ENCODE peak calls at places on chromosomes 16 and 17, in ten cellular contexts. One of them, this sample, is unnamed.

GRCh38 chr16:1326380-1326779 is 7.1 kb upstream of the BAIAP3 start:
- DNase-seq in right atrium auricular region: no peak
- DNase-seq in tibial artery: no peak
- DNase-seq in kidney: no peak
- DNase-seq in CD8-positive, alpha-beta T cell: no peak
- DNase-seq in uterus: no peak
- DNase-seq in IMR-90: no peak
- DNase-seq in PC-9: no peak
- DNase-seq in MM.1S: no peak
- DNase-seq in mammary epithelial cell: no peak
- DNase-seq in this sample: no peak

GRCh38 chr16:30335598-30336474 is 19.3 kb downstream of the CD2BP2 start:
- DNase-seq in kidney: no peak
- DNase-seq in CD8-positive, alpha-beta T cell: peak; percentile 32
- DNase-seq in PC-9: no peak
- DNase-seq in right atrium auricular region: no peak
- DNase-seq in mammary epithelial cell: peak; percentile 58
- DNase-seq in tibial artery: no peak
- DNase-seq in uterus: no peak
- DNase-seq in MM.1S: peak; percentile 10
- DNase-seq in IMR-90: no peak
- DNase-seq in this sample: peak; percentile 39

GRCh38 chr16:57531253-57531575 is 5.2 kb downstream of the CCDC102A start:
- DNase-seq in CD8-positive, alpha-beta T cell: no peak
- DNase-seq in IMR-90: no peak
- DNase-seq in right atrium auricular region: no peak
- DNase-seq in PC-9: no peak
- DNase-seq in tibial artery: no peak
- DNase-seq in MM.1S: no peak
- DNase-seq in uterus: peak; percentile 11
- DNase-seq in kidney: no peak
- DNase-seq in mammary epithelial cell: no peak
- DNase-seq in this sample: no peak

GRCh38 chr17:36671144-36671543 is 69.8 kb downstream of the MRM1 start:
- DNase-seq in right atrium auricular region: no peak
- DNase-seq in kidney: no peak
- DNase-seq in PC-9: no peak
- DNase-seq in IMR-90: no peak
- DNase-seq in CD8-positive, alpha-beta T cell: no peak
- DNase-seq in uterus: no peak
- DNase-seq in tibial artery: no peak
- DNase-seq in MM.1S: no peak
- DNase-seq in mammary epithelial cell: no peak
- DNase-seq in this sample: no peak

GRCh38 chr17:50051606-50052005 is 4.3 kb upstream of the ITGA3 start:
- DNase-seq in mammary epithelial cell: no peak
- DNase-seq in PC-9: no peak
- DNase-seq in CD8-positive, alpha-beta T cell: no peak
- DNase-seq in IMR-90: no peak
- DNase-seq in kidney: peak; percentile 7
- DNase-seq in MM.1S: no peak
- DNase-seq in right atrium auricular region: no peak
- DNase-seq in tibial artery: no peak
- DNase-seq in uterus: no peak
- DNase-seq in this sample: no peak

GRCh38 chr17:80746262-80746935 is 201.8 kb downstream of the RPTOR start:
- DNase-seq in MM.1S: no peak
- DNase-seq in PC-9: no peak
- DNase-seq in mammary epithelial cell: no peak
- DNase-seq in uterus: no peak
- DNase-seq in CD8-positive, alpha-beta T cell: no peak
- DNase-seq in tibial artery: no peak
- DNase-seq in right atrium auricular region: no peak
- DNase-seq in IMR-90: no peak
- DNase-seq in kidney: no peak
- DNase-seq in this sample: no peak

GRCh38 chr17:58277107-58277506 is 3.6 kb downstream of the MPO start:
- DNase-seq in mammary epithelial cell: no peak
- DNase-seq in MM.1S: peak; percentile 12
- DNase-seq in kidney: no peak
- DNase-seq in tibial artery: no peak
- DNase-seq in CD8-positive, alpha-beta T cell: no peak
- DNase-seq in uterus: no peak
- DNase-seq in IMR-90: peak; percentile 8
- DNase-seq in PC-9: no peak
- DNase-seq in right atrium auricular region: peak; percentile 21
- DNase-seq in this sample: no peak

GRCh38 chr16:87636050-87636684 is 33.9 kb downstream of the JPH3 start:
- DNase-seq in CD8-positive, alpha-beta T cell: peak; percentile 83
- DNase-seq in MM.1S: peak; percentile 49
- DNase-seq in IMR-90: peak; percentile 64
- DNase-seq in kidney: peak; percentile 95
- DNase-seq in right atrium auricular region: peak; percentile 82
- DNase-seq in mammary epithelial cell: peak; percentile 69
- DNase-seq in uterus: peak; percentile 65
- DNase-seq in tibial artery: peak; percentile 86
- DNase-seq in PC-9: peak; percentile 84
- DNase-seq in this sample: peak; percentile 85

GRCh38 chr16:27333549-27333948 is 19.8 kb downstream of the IL4R start:
- DNase-seq in CD8-positive, alpha-beta T cell: no peak
- DNase-seq in IMR-90: no peak
- DNase-seq in right atrium auricular region: no peak
- DNase-seq in tibial artery: no peak
- DNase-seq in PC-9: no peak
- DNase-seq in mammary epithelial cell: no peak
- DNase-seq in kidney: no peak
- DNase-seq in uterus: no peak
- DNase-seq in MM.1S: no peak
- DNase-seq in this sample: no peak

GRCh38 chr16:27334192-27334764 is 20.5 kb downstream of the IL4R start:
- DNase-seq in CD8-positive, alpha-beta T cell: no peak
- DNase-seq in IMR-90: no peak
- DNase-seq in uterus: no peak
- DNase-seq in kidney: no peak
- DNase-seq in mammary epithelial cell: no peak
- DNase-seq in right atrium auricular region: no peak
- DNase-seq in PC-9: no peak
- DNase-seq in MM.1S: no peak
- DNase-seq in tibial artery: no peak
- DNase-seq in this sample: no peak

GRCh38 chr16:27333104-27333503 is 19.3 kb downstream of the IL4R start:
- DNase-seq in IMR-90: no peak
- DNase-seq in uterus: no peak
- DNase-seq in PC-9: no peak
- DNase-seq in tibial artery: no peak
- DNase-seq in right atrium auricular region: no peak
- DNase-seq in mammary epithelial cell: no peak
- DNase-seq in kidney: no peak
- DNase-seq in MM.1S: no peak
- DNase-seq in CD8-positive, alpha-beta T cell: no peak
- DNase-seq in this sample: no peak

GRCh38 chr16:27330542-27330941 is 16.8 kb downstream of the IL4R start:
- DNase-seq in IMR-90: peak; percentile 98
- DNase-seq in MM.1S: no peak
- DNase-seq in mammary epithelial cell: peak; percentile 41
- DNase-seq in CD8-positive, alpha-beta T cell: no peak
- DNase-seq in tibial artery: peak; percentile 96
- DNase-seq in PC-9: no peak
- DNase-seq in uterus: peak; percentile 86
- DNase-seq in right atrium auricular region: peak; percentile 94
- DNase-seq in kidney: peak; percentile 87
- DNase-seq in this sample: peak; percentile 73

DNA sequence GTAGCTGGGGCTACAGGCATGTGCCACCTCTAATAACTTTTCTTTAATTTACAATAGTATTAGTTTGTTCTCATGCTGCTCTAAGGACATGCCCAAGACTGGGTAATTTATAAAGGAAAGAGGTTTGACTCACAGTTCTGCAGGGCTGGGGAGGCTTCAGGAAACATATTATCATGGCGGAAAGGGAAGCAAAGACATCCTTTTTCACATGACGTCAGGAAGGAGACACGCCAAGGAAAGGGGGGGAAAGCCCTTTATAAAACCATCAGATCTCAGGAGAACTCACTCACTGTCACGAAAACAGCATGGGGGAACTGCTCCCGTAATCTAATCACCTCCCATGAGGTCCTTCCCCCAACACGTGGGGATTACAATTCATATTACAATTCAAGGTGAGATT is 18.3 kb downstream of the IL4R start:
- DNase-seq in IMR-90: no peak
- DNase-seq in MM.1S: no peak
- DNase-seq in right atrium auricular region: no peak
- DNase-seq in kidney: no peak
- DNase-seq in tibial artery: peak; percentile 31
- DNase-seq in PC-9: no peak
- DNase-seq in uterus: no peak
- DNase-seq in mammary epithelial cell: no peak
- DNase-seq in CD8-positive, alpha-beta T cell: no peak
- DNase-seq in this sample: no peak
- H3K4me1 ChIP-seq in IMR-90: peaks cover 34% of the 10 kb centered on the region
- H3K4me1 ChIP-seq in MM.1S: no peaks in the 10 kb centered on the region
- H3K4me1 ChIP-seq in right atrium auricular region: peaks cover 42% of the 10 kb centered on the region
- H3K4me1 ChIP-seq in kidney: peaks cover 11% of the 10 kb centered on the region
- H3K4me1 ChIP-seq in tibial artery: peaks cover 36% of the 10 kb centered on the region
- H3K4me1 ChIP-seq in PC-9: peaks cover 19% of the 10 kb centered on the region
- H3K4me1 ChIP-seq in uterus: peaks cover 16% of the 10 kb centered on the region
- H3K4me1 ChIP-seq in mammary epithelial cell: peaks cover 18% of the 10 kb centered on the region
- H3K4me1 ChIP-seq in CD8-positive, alpha-beta T cell: peaks cover 15% of the 10 kb centered on the region
- H3K4me1 ChIP-seq in this sample: peaks cover 99% of the 10 kb centered on the region

GRCh38 chr17:43332211-43332610 is 66.6 kb upstream of the ARL4D start:
- DNase-seq in uterus: no peak
- DNase-seq in tibial artery: no peak
- DNase-seq in kidney: no peak
- DNase-seq in right atrium auricular region: no peak
- DNase-seq in MM.1S: no peak
- DNase-seq in PC-9: no peak
- DNase-seq in CD8-positive, alpha-beta T cell: no peak
- DNase-seq in IMR-90: no peak
- DNase-seq in mammary epithelial cell: no peak
- DNase-seq in this sample: no peak

GRCh38 chr17:43333438-43333943 is 65.3 kb upstream of the ARL4D start:
- DNase-seq in IMR-90: no peak
- DNase-seq in uterus: no peak
- DNase-seq in kidney: no peak
- DNase-seq in PC-9: no peak
- DNase-seq in MM.1S: no peak
- DNase-seq in mammary epithelial cell: no peak
- DNase-seq in tibial artery: no peak
- DNase-seq in right atrium auricular region: no peak
- DNase-seq in CD8-positive, alpha-beta T cell: no peak
- DNase-seq in this sample: no peak

GRCh38 chr17:43329183-43329582 is 69.6 kb upstream of the ARL4D start:
- DNase-seq in mammary epithelial cell: no peak
- DNase-seq in IMR-90: no peak
- DNase-seq in kidney: no peak
- DNase-seq in uterus: no peak
- DNase-seq in CD8-positive, alpha-beta T cell: no peak
- DNase-seq in PC-9: no peak
- DNase-seq in MM.1S: no peak
- DNase-seq in tibial artery: no peak
- DNase-seq in right atrium auricular region: no peak
- DNase-seq in this sample: no peak

GRCh38 chr17:43328650-43329049 is 70.1 kb upstream of the ARL4D start:
- DNase-seq in PC-9: no peak
- DNase-seq in MM.1S: no peak
- DNase-seq in uterus: no peak
- DNase-seq in mammary epithelial cell: no peak
- DNase-seq in IMR-90: no peak
- DNase-seq in CD8-positive, alpha-beta T cell: no peak
- DNase-seq in tibial artery: no peak
- DNase-seq in right atrium auricular region: no peak
- DNase-seq in kidney: no peak
- DNase-seq in this sample: no peak

DNA sequence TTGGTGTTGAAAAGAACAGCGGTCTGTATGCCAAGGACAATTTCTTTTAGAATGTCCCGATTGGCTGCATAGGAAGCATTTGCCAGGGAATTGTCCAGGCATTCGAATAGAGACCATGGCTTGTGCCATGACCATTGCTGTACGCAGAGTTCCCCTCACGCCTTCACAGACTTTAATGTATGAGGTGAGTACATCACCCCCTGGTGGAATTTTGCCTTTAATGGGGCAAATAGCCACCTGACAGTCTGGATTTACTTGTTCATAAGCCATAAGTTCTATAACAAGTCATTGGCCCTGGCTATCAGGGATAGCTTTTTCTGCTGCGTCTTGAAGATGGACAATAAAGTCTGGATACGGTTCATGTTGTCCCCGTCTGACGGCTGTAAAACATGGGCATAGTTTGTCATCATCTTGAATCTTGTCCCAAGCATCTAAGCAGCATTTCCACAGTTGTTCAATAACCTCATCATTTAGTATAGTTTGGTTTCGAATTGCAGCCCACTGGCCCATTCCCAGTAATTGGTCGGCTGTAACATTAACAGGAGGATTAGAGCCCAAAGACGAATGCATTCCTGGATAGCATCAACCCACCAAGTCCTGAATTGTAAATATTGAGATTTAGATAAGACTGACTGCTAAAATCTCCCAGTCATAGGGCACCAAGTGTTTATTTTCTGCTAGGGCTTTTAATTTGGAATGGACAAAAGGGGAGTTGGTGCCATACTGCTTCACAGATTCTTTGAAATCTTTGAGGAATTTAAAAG is 67.7 kb upstream of the ARL4D start:
- DNase-seq in tibial artery: no peak
- DNase-seq in PC-9: no peak
- DNase-seq in right atrium auricular region: no peak
- DNase-seq in uterus: no peak
- DNase-seq in mammary epithelial cell: no peak
- DNase-seq in MM.1S: peak; percentile 12
- DNase-seq in IMR-90: peak; percentile 39
- DNase-seq in kidney: no peak
- DNase-seq in CD8-positive, alpha-beta T cell: no peak
- DNase-seq in this sample: no peak
- TF ChIP-seq CTCF in tibial artery: no peak
- TF ChIP-seq CTCF in PC-9: no peak
- TF ChIP-seq CTCF in right atrium auricular region: no peak
- TF ChIP-seq CTCF in uterus: no peak
- TF ChIP-seq CTCF in mammary epithelial cell: no peak
- TF ChIP-seq CTCF in MM.1S: no peak
- TF ChIP-seq CTCF in IMR-90: peak; percentile 13
- TF ChIP-seq CTCF in kidney: no peak
- TF ChIP-seq CTCF in CD8-positive, alpha-beta T cell: no peak
- TF ChIP-seq CTCF in this sample: no peak

DNA sequence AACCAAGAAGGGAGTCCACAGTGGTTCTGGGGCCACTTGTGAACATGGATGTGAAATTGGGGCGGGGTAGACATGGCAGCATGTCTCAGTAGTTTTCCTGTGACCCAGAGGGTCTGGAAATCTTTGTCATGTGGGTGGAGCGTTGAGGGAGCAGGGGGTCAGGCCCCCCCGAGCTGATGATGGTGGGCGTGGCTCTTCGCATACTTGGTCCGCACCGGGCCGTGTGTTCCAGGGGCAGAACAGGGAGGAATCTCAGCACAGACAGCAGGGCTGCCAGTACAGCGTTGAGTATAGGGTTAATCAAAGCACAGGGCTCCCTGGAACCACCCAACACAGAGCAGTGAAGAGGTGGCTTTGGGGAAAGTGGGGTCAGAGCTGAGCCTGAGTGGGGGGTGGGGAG is 267.5 kb downstream of the SEC14L1 start:
- DNase-seq in PC-9: no peak
- DNase-seq in MM.1S: no peak
- DNase-seq in CD8-positive, alpha-beta T cell: no peak
- DNase-seq in kidney: peak; percentile 69
- DNase-seq in IMR-90: no peak
- DNase-seq in right atrium auricular region: no peak
- DNase-seq in mammary epithelial cell: no peak
- DNase-seq in tibial artery: no peak
- DNase-seq in uterus: peak; percentile 73
- DNase-seq in this sample: no peak
- H3K4me1 ChIP-seq in PC-9: no peaks in the 10 kb centered on the region
- H3K4me1 ChIP-seq in MM.1S: no peaks in the 10 kb centered on the region
- H3K4me1 ChIP-seq in CD8-positive, alpha-beta T cell: peaks cover 79% of the 10 kb centered on the region
- H3K4me1 ChIP-seq in kidney: peaks cover 15% of the 10 kb centered on the region
- H3K4me1 ChIP-seq in IMR-90: peaks cover 68% of the 10 kb centered on the region
- H3K4me1 ChIP-seq in right atrium auricular region: peaks cover 69% of the 10 kb centered on the region
- H3K4me1 ChIP-seq in mammary epithelial cell: peaks cover 90% of the 10 kb centered on the region
- H3K4me1 ChIP-seq in tibial artery: peaks cover 78% of the 10 kb centered on the region
- H3K4me1 ChIP-seq in uterus: peaks cover 8% of the 10 kb centered on the region
- H3K4me1 ChIP-seq in this sample: peaks cover 77% of the 10 kb centered on the region

DNA sequence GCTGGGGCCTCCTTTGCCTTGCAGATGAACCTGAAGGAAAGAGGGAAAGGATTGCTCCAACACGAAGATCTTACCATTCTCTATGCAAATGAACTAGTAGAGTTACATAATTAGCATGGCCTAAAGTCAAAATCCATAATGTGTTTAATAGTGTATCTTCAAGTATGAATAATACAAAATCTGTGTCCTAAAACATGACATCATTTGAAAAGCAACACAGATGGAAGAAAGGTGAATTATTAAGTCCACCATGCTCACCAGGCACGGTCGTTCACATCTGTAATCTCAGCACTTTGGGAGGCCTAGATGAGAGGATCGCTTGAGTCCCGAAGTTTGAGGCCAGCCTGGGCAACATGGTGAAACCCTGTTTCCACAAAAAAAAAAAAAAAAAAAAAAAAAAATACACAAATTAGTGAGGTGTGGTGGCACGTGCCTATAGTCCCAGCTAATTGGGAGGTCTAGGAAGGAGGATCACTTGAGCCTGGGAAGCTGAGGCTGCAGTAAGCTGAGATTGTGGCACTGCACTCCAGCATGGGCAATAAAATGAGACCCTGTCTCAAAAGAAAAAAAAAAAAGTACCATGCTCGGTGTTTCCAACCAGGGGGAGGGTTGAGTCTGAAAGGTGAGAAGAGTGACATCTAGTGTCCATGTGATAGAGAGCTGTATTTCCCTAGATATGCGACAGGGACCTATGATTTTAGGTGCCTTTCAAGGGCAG is 6.4 kb downstream of the VWA3A start:
- DNase-seq in MM.1S: peak; percentile 66
- DNase-seq in kidney: no peak
- DNase-seq in mammary epithelial cell: peak; percentile 42
- DNase-seq in CD8-positive, alpha-beta T cell: no peak
- DNase-seq in IMR-90: peak; percentile 44
- DNase-seq in right atrium auricular region: no peak
- DNase-seq in PC-9: peak; percentile 27
- DNase-seq in uterus: no peak
- DNase-seq in tibial artery: no peak
- DNase-seq in this sample: no peak
- TF ChIP-seq CTCF in MM.1S: peak; percentile 79
- TF ChIP-seq CTCF in kidney: peak; percentile 50
- TF ChIP-seq CTCF in mammary epithelial cell: peak; percentile 77
- TF ChIP-seq CTCF in CD8-positive, alpha-beta T cell: peak; percentile 44
- TF ChIP-seq CTCF in IMR-90: peak; percentile 65
- TF ChIP-seq CTCF in right atrium auricular region: peak; percentile 64
- TF ChIP-seq CTCF in PC-9: peak; percentile 66
- TF ChIP-seq CTCF in uterus: peak; percentile 49
- TF ChIP-seq CTCF in tibial artery: peak; percentile 42
- TF ChIP-seq CTCF in this sample: peak; percentile 36

This sample was measured in left lung.